ENCODE peak calls at places on chromosomes 16 and 17, in eight cellular contexts. One of them, this sample, is unnamed.

GRCh38 chr16:9114112-9114511 is 22.7 kb downstream of the HAPSTR1 start:
- DNase-seq in NB4: no peak
- DNase-seq in endothelial cell of umbilical vein: no peak
- DNase-seq in transverse colon: no peak
- DNase-seq in GM12891: no peak
- DNase-seq in breast epithelium: no peak
- DNase-seq in adrenal gland: no peak
- DNase-seq in A549: no peak
- DNase-seq in this sample: no peak

GRCh38 chr16:90026135-90026534 is 6.9 kb upstream of the DBNDD1 start:
- DNase-seq in NB4: peak; percentile 84
- DNase-seq in endothelial cell of umbilical vein: no peak
- DNase-seq in transverse colon: no peak
- DNase-seq in GM12891: no peak
- DNase-seq in breast epithelium: no peak
- DNase-seq in adrenal gland: no peak
- DNase-seq in A549: no peak
- DNase-seq in this sample: no peak

GRCh38 chr17:38338535-38338934 is 5.2 kb downstream of the GPR179 start:
- DNase-seq in adrenal gland: no peak
- DNase-seq in NB4: no peak
- DNase-seq in endothelial cell of umbilical vein: no peak
- DNase-seq in A549: no peak
- DNase-seq in transverse colon: no peak
- DNase-seq in GM12891: no peak
- DNase-seq in breast epithelium: no peak
- DNase-seq in this sample: no peak

GRCh38 chr17:78723001-78723796 is 58.9 kb downstream of the CYTH1 start:
- DNase-seq in A549: no peak
- DNase-seq in breast epithelium: no peak
- DNase-seq in adrenal gland: no peak
- DNase-seq in transverse colon: peak; percentile 41
- DNase-seq in NB4: no peak
- DNase-seq in GM12891: no peak
- DNase-seq in endothelial cell of umbilical vein: no peak
- DNase-seq in this sample: no peak

GRCh38 chr16:1746693-1747195 is 24.6 kb downstream of the NME3 start:
- DNase-seq in GM12891: no peak
- DNase-seq in endothelial cell of umbilical vein: no peak
- DNase-seq in NB4: no peak
- DNase-seq in breast epithelium: no peak
- DNase-seq in A549: peak; percentile 61
- DNase-seq in transverse colon: no peak
- DNase-seq in adrenal gland: no peak
- DNase-seq in this sample: no peak

GRCh38 chr17:72422505-72423285 is 301.9 kb downstream of the SOX9 start:
- DNase-seq in NB4: peak; percentile 88
- DNase-seq in GM12891: peak; percentile 30
- DNase-seq in A549: peak; percentile 97
- DNase-seq in endothelial cell of umbilical vein: peak; percentile 6
- DNase-seq in breast epithelium: peak; percentile 82
- DNase-seq in adrenal gland: no peak
- DNase-seq in transverse colon: peak; percentile 59
- DNase-seq in this sample: no peak

GRCh38 chr16:80985611-80986010 is 21.1 kb downstream of the CMC2 start:
- DNase-seq in GM12891: no peak
- DNase-seq in A549: no peak
- DNase-seq in NB4: no peak
- DNase-seq in endothelial cell of umbilical vein: peak; percentile 61
- DNase-seq in transverse colon: no peak
- DNase-seq in breast epithelium: no peak
- DNase-seq in adrenal gland: no peak
- DNase-seq in this sample: no peak

GRCh38 chr16:12092347-12092882 is 115.9 kb downstream of the SNX29 start:
- DNase-seq in A549: peak; percentile 13
- DNase-seq in NB4: no peak
- DNase-seq in GM12891: no peak
- DNase-seq in endothelial cell of umbilical vein: peak; percentile 47
- DNase-seq in adrenal gland: no peak
- DNase-seq in breast epithelium: no peak
- DNase-seq in transverse colon: no peak
- DNase-seq in this sample: no peak

GRCh38 chr16:11446566-11447119 is 101.4 kb downstream of the RMI2 start:
- DNase-seq in breast epithelium: no peak
- DNase-seq in adrenal gland: no peak
- DNase-seq in NB4: no peak
- DNase-seq in endothelial cell of umbilical vein: no peak
- DNase-seq in GM12891: no peak
- DNase-seq in A549: no peak
- DNase-seq in transverse colon: no peak
- DNase-seq in this sample: no peak

GRCh38 chr16:57747996-57748395 is 12.4 kb downstream of the KATNB1 start:
- DNase-seq in adrenal gland: no peak
- DNase-seq in NB4: no peak
- DNase-seq in endothelial cell of umbilical vein: no peak
- DNase-seq in breast epithelium: no peak
- DNase-seq in GM12891: no peak
- DNase-seq in A549: no peak
- DNase-seq in transverse colon: no peak
- DNase-seq in this sample: no peak

GRCh38 chr16:30369938-30370443 is 303 bp downstream of the TBC1D10B start:
- DNase-seq in GM12891: peak; percentile 53
- DNase-seq in NB4: no peak
- DNase-seq in adrenal gland: no peak
- DNase-seq in transverse colon: no peak
- DNase-seq in endothelial cell of umbilical vein: no peak
- DNase-seq in A549: no peak
- DNase-seq in breast epithelium: no peak
- DNase-seq in this sample: no peak

GRCh38 chr16:30372037-30372712 is 1.9 kb upstream of the TBC1D10B start:
- DNase-seq in GM12891: no peak
- DNase-seq in A549: no peak
- DNase-seq in breast epithelium: no peak
- DNase-seq in adrenal gland: no peak
- DNase-seq in NB4: no peak
- DNase-seq in endothelial cell of umbilical vein: no peak
- DNase-seq in transverse colon: no peak
- DNase-seq in this sample: peak; percentile 62

GRCh38 chr16:30371248-30371816 is 1.0 kb upstream of the TBC1D10B start:
- DNase-seq in NB4: no peak
- DNase-seq in endothelial cell of umbilical vein: no peak
- DNase-seq in breast epithelium: no peak
- DNase-seq in A549: no peak
- DNase-seq in transverse colon: no peak
- DNase-seq in adrenal gland: no peak
- DNase-seq in GM12891: no peak
- DNase-seq in this sample: no peak

GRCh38 chr16:30369091-30369937 is 980 bp downstream of the TBC1D10B start:
- DNase-seq in transverse colon: no peak
- DNase-seq in endothelial cell of umbilical vein: peak; percentile 31
- DNase-seq in breast epithelium: no peak
- DNase-seq in NB4: peak; percentile 38
- DNase-seq in A549: no peak
- DNase-seq in adrenal gland: peak; percentile 51
- DNase-seq in GM12891: no peak
- DNase-seq in this sample: peak; percentile 67

DNA sequence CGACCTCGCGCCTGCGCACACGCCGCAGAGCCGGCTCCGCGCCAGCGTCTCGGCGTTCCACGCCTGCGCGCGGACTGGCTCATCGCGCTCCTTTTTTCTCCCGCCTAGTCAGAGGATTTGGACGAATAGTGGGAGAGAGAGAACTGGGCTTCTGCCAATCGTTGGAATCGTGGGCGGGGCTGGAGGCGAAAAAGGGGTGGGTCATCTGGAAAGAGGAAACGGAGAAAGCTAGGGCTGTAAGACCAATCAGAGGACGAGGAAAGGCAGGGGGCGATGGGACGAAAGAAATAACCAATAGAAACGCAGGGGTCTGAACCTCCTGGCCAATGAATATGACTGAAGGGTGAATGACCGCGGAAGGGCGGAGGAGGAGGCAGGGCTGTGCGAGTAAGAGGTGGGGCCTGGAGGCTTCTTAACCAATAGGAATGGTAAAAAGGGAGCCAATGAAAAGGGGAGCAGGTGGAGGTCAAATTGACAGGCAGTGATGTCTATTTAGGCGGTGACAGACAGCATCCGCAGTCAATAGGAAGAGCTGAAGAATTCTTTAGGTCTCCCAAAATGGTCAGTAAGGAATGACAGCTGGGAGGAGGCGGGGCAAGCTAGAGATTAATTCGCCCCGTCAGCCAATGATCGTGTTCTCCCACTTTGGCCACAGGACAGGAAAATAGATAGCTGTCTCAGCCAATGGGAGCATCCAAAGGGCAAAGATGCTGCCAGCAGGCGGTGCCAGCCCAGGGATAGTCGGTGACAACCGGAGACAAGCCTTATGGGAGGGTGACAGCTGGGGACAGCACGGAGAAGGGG is at the start of gene TBC1D10B:
- DNase-seq in breast epithelium: peak; percentile 100
- DNase-seq in A549: peak; percentile 100
- DNase-seq in endothelial cell of umbilical vein: peak; percentile 100
- DNase-seq in transverse colon: peak; percentile 99
- DNase-seq in NB4: peak; percentile 100
- DNase-seq in adrenal gland: peak; percentile 99
- DNase-seq in GM12891: peak; percentile 92
- DNase-seq in this sample: peak; percentile 100
- TF ChIP-seq POLR2A in breast epithelium: no peak
- TF ChIP-seq POLR2A in A549: peak; percentile 31
- TF ChIP-seq POLR2A in endothelial cell of umbilical vein: no peak
- TF ChIP-seq POLR2A in transverse colon: peak; percentile 61
- TF ChIP-seq POLR2A in NB4: peak; percentile 24
- TF ChIP-seq POLR2A in adrenal gland: peak; percentile 49
- TF ChIP-seq POLR2A in GM12891: no peak
- TF ChIP-seq POLR2A in this sample: peak; percentile 54

DNA sequence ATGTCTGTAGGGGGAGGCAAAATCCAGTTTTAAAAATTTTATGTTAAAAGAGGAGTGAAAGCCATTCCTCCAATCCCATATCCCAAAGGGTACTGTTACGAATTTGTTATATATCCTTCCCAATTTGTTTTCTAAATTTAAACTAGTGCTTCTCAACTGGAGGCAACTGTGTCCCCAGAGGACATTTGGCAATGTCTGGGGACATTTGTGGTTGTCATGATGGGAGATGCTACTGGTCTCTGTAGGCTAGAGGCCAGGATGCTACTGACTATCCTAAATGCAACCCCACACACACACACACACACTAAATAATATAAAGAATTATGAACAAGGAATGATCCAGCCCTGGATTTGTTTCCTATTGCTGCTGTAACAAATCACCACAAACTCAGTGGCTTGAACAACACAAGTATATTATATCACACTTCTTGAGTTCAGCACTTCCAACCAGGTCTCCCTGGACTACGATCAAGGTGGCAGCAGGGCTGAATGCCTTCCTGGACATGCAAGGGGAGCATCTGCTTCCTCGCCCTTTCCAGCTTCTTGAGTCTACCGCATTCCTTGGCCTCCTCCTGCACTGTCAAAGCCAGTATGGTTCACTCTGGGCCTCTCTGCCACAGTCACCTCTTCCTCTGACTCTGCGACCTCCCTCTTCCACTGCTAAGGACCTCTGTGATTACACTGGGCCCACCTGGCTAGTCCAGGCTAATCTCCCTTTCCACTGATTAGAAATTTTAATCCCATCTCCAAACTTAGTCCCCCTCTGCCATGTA is 30.1 kb downstream of the ARHGAP17 start:
- DNase-seq in A549: no peak
- DNase-seq in NB4: peak; percentile 18
- DNase-seq in adrenal gland: no peak
- DNase-seq in transverse colon: no peak
- DNase-seq in endothelial cell of umbilical vein: no peak
- DNase-seq in breast epithelium: no peak
- DNase-seq in GM12891: no peak
- DNase-seq in this sample: no peak
- TF ChIP-seq POLR2A in A549: no peak
- TF ChIP-seq POLR2A in NB4: no peak
- TF ChIP-seq POLR2A in adrenal gland: no peak
- TF ChIP-seq POLR2A in transverse colon: no peak
- TF ChIP-seq POLR2A in endothelial cell of umbilical vein: no peak
- TF ChIP-seq POLR2A in breast epithelium: no peak
- TF ChIP-seq POLR2A in GM12891: no peak
- TF ChIP-seq POLR2A in this sample: no peak

DNA sequence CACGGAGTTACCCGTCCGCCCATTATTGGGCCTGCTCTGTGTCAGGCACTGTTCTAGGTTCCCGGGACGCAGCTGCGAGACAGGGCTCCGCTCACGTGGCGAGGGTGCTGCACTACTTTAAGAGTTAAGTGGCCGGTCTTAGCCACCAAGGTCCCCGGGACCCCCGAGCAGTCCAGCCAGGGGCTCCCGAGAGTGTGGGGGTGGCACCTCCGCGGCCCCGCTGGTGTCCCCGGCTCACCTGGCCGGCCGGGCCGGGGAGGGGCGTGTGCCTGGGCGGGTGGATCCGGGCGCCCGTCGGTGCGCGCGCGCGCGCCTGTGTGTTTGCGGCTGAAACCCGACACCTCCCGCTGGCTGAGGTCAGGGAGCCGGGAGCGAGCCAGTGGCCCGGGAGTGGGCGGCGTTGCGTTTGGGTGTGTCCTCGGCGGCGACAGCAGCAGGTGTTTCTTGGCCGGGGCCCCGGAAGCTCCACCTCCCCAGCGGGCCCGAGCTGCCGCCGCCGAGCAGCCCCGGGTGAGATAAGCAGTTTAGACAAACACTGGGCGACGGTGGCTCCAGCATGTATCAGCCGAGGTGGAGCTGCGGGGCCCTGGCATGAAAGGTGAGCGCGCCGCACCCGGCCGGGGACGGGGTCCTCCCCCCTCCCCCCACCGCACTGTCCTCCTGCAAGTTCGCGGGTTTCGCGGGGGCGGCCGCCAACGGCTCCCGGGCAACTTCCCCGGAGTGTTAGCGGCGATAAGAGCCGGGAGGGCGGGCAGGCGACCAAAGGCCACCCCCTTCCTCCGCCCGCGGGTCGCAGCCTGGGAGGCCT is at the start of gene GSE1:
- DNase-seq in endothelial cell of umbilical vein: peak; percentile 44
- DNase-seq in NB4: peak; percentile 96
- DNase-seq in transverse colon: peak; percentile 98
- DNase-seq in A549: peak; percentile 96
- DNase-seq in breast epithelium: peak; percentile 97
- DNase-seq in adrenal gland: peak; percentile 94
- DNase-seq in GM12891: peak; percentile 92
- DNase-seq in this sample: peak; percentile 95
- TF ChIP-seq POLR2A in endothelial cell of umbilical vein: no peak
- TF ChIP-seq POLR2A in NB4: peak; percentile 58
- TF ChIP-seq POLR2A in transverse colon: peak; percentile 95
- TF ChIP-seq POLR2A in A549: peak; percentile 1
- TF ChIP-seq POLR2A in breast epithelium: peak; percentile 19
- TF ChIP-seq POLR2A in adrenal gland: peak; percentile 65
- TF ChIP-seq POLR2A in GM12891: no peak
- TF ChIP-seq POLR2A in this sample: peak; percentile 61

DNA sequence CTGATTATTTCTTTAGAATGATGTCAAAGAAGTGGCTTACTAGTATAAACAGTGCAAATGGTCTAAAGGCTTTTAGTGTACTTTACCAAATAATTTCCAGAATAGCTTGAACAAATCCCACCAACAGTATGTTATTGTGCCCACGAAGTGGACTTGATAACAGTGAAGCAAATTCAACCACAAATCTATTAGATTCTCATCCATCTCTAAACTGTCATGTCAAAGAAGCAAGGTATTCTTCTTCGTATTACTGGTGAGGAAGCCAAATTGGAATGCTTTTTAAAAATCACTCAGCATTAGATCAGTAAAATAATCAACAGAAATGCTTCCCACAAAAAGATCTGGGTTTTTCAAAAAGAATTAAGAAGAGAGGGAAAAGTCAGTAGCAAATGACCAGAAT is 114.8 kb downstream of the CYB561 start:
- DNase-seq in endothelial cell of umbilical vein: no peak
- DNase-seq in GM12891: no peak
- DNase-seq in NB4: no peak
- DNase-seq in A549: no peak
- DNase-seq in transverse colon: no peak
- DNase-seq in breast epithelium: no peak
- DNase-seq in adrenal gland: no peak
- DNase-seq in this sample: no peak
- TF ChIP-seq POLR2A in endothelial cell of umbilical vein: no peak
- TF ChIP-seq POLR2A in GM12891: no peak
- TF ChIP-seq POLR2A in NB4: no peak
- TF ChIP-seq POLR2A in A549: no peak
- TF ChIP-seq POLR2A in transverse colon: no peak
- TF ChIP-seq POLR2A in breast epithelium: no peak
- TF ChIP-seq POLR2A in adrenal gland: no peak
- TF ChIP-seq POLR2A in this sample: no peak

This sample was measured in erythroblast.